ENCODE peak calls at places on chromosome 20, in ten cellular contexts. A, M, W, E, F, C, J, Z, P and B are unnamed samples.

GRCh38 chr20:61890210-61890609 is 175.5 kb downstream of the TAF4 start:
- DNase-seq in F (no peak), A (no peak), M (no peak), E (no peak), P (no peak), W (no peak), J (no peak), Z (no peak), C (no peak), B (no peak)

GRCh38 chr20:10398834-10399369 is 35.1 kb downstream of the MKKS start:
- DNase-seq in M (no peak), Z (no peak), J (no peak), A (no peak), E (no peak), P (no peak), F (no peak), W (no peak), C (no peak), B (no peak)

GRCh38 chr20:1671891-1672669 is 14.5 kb upstream of the SIRPG start:
- DNase-seq in E (no peak), Z (no peak), W (no peak), P (no peak), J (no peak), C (no peak), A (no peak), M (no peak), F (no peak), B (no peak)

GRCh38 chr20:44955270-44955669 is 4.9 kb downstream of the TOMM34 start:
- DNase-seq in J (no peak), C (no peak), P (no peak), A (no peak), E (no peak), W (no peak), M (no peak), F (no peak), Z (no peak), B (no peak)

GRCh38 chr20:23193985-23194384 is 107.9 kb upstream of the CD93 start:
- DNase-seq in E (no peak), A (no peak), W (no peak), P (no peak), J (no peak), C (no peak), M (no peak), Z (no peak), F (no peak), B (peak; percentile 21)

GRCh38 chr20:34921436-34921835 is 34.2 kb downstream of the GSS start:
- DNase-seq in Z (no peak), F (no peak), P (no peak), M (no peak), W (no peak), C (peak; percentile 35), J (no peak), A (no peak), E (no peak), B (no peak)

GRCh38 chr20:40275738-40276137 is 413.3 kb downstream of the MAFB start:
- DNase-seq in M (no peak), J (no peak), E (no peak), W (no peak), A (peak; percentile 48), P (no peak), F (no peak), C (no peak), Z (no peak), B (no peak)

GRCh38 chr20:18287546-18287914 is 797 bp upstream of the ZNF133 start:
- DNase-seq in Z (no peak), E (no peak), M (no peak), J (peak; percentile 18), P (no peak), A (peak; percentile 34), W (no peak), F (no peak), C (no peak), B (no peak)

GRCh38 chr20:56400001-56400640 is 7.7 kb downstream of the CSTF1 start:
- DNase-seq in F (peak; percentile 77), E (peak; percentile 47), W (peak; percentile 84), M (peak; percentile 52), A (peak; percentile 56), J (no peak), C (peak; percentile 89), P (no peak), Z (peak; percentile 34), B (no peak)

GRCh38 chr20:38129248-38129865 is 35.7 kb downstream of the TGM2 start:
- DNase-seq in A (no peak), P (no peak), C (no peak), W (no peak), J (no peak), Z (no peak), E (no peak), M (no peak), F (no peak), B (no peak)

GRCh38 chr20:56328861-56329260 is 29.9 kb upstream of the FAM210B start:
- DNase-seq in J (no peak), E (no peak), Z (peak; percentile 17), M (no peak), W (peak; percentile 10), F (peak; percentile 29), A (no peak), C (peak; percentile 13), P (no peak), B (no peak)

GRCh38 chr20:4166726-4167035 is 151.3 kb upstream of the RNF24 start:
- DNase-seq in A (no peak), Z (no peak), C (no peak), F (no peak), J (no peak), M (no peak), E (no peak), P (no peak), W (no peak), B (no peak)
- H3K4me3 ChIP-seq in A (no peak overlapping the region), Z (no peak overlapping the region), C (no peak overlapping the region), F (no peak overlapping the region), J (no peak overlapping the region), M (no peak overlapping the region), E (no peak overlapping the region), P (no peak overlapping the region), W (no peak overlapping the region), B (no peak overlapping the region)

GRCh38 chr20:62973033-62973745 is 20.7 kb downstream of the SLC17A9 start:
- DNase-seq in A (no peak), E (no peak), Z (no peak), C (no peak), W (no peak), F (no peak), J (no peak), M (no peak), P (no peak), B (no peak)

GRCh38 chr20:62969939-62970306 is 17.4 kb downstream of the SLC17A9 start:
- DNase-seq in F (no peak), C (no peak), Z (no peak), M (no peak), J (no peak), W (no peak), E (no peak), P (no peak), A (no peak), B (no peak)

GRCh38 chr20:62970307-62971210 is 18.1 kb downstream of the SLC17A9 start:
- DNase-seq in C (no peak), J (no peak), F (no peak), W (no peak), P (no peak), E (no peak), Z (peak; percentile 32), A (no peak), M (no peak), B (no peak)

GRCh38 chr20:62971211-62971949 is 18.9 kb downstream of the SLC17A9 start:
- DNase-seq in P (no peak), E (no peak), A (no peak), W (no peak), M (no peak), Z (no peak), F (no peak), J (no peak), C (no peak), B (no peak)

DNA sequence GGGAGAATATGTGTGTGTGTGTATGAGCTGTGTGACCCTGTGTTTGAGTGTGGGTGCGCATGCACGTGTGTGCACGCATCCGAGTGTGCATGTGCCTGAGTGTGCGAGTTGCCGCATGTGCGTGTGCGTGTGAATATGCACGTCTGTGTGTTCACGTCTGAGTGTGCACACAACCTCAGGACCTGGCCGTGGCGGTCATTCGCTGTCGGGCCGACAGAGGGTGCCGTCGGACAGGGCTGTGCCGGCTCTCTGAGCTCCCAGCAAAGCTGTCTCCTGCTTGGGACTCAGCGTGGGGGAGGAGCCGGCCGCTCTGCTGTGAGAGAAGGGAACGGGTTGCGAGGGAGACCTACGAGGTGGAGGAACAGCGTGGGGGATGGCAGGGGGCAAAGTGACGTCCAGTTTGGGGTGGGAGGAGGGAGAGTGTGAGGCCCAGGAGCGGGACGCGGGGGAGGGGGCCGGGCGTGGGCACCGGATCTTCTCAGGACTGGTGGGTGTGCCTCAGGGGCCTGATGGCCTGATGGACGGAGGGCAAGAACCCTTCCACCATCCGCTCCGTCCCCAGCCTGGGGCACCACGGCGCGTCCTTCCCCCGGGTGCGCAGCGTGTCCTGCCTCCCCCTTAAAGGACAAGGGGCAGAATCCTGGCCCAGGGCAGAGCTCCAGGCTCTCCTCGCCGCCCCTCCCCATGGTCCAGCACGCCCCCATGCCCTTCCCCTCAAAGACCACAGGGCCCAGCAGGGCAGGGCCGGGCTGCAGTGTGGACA is 19.9 kb downstream of the SLC17A9 start:
- DNase-seq in Z (peak; percentile 86), F (peak; percentile 68), E (peak; percentile 72), C (peak; percentile 78), J (peak; percentile 84), P (peak; percentile 85), M (peak; percentile 83), A (peak; percentile 96), W (peak; percentile 70), B (no peak)
- H3K4me3 ChIP-seq in Z (no peak overlapping the region), F (peak overlapping the region; percentile 12), E (peak overlapping the region; percentile 21), C (peak overlapping the region; percentile 10), J (peak overlapping the region; percentile 59), P (peak overlapping the region; percentile 61), M (no peak overlapping the region), A (peak overlapping the region; percentile 51), W (peak overlapping the region; percentile 7), B (peak overlapping the region; percentile 26)

DNA sequence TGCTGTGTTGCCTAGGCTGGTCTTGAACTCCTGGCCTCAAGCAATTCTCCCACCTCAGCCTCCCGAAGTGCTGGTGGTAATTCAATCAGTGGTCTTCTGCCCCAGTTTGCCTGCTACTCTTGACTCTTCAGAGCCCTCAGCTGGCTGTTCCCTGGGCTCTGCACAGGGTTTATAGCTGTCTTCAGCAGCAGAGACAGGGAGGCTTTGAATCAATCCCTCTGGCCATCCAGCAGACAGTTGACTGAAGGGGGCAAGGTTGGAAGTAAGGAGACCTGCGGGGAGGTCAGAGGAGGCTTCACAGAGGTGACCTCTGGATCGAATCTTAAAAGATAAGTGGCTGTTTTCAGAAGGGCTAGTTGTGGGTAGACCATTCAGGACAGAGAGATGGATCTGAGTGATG is 26.0 kb upstream of the KIF3B start:
- DNase-seq in C (no peak), P (no peak), W (no peak), F (no peak), E (no peak), A (no peak), Z (no peak), M (no peak), J (no peak), B (no peak)
- H3K4me3 ChIP-seq in C (no peak overlapping the region), P (no peak overlapping the region), W (no peak overlapping the region), F (no peak overlapping the region), E (no peak overlapping the region), A (no peak overlapping the region), Z (no peak overlapping the region), M (no peak overlapping the region), J (no peak overlapping the region), B (no peak overlapping the region)

DNA sequence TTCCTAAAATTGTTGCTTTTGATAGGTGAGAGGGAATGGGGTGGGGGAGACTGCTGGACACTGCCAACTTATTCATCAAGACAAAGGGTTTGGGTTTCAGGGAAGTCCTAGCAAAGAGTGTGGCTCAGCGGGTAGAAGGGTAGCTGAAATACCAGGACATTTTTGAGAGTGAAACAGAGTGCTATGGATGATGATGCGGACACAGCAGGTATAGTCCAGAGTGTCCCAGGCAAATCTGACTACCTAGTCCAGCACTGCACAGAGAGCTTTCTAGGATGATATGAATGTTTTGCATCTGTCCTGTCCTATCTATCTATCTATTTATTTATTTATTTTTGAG is 154.3 kb downstream of the BCAS1 start:
- DNase-seq in F (no peak), C (no peak), J (no peak), P (no peak), M (no peak), W (no peak), Z (no peak), A (no peak), E (no peak), B (no peak)
- H3K4me3 ChIP-seq in F (no peak overlapping the region), C (no peak overlapping the region), J (peak overlapping the region; percentile 74), P (peak overlapping the region; percentile 71), M (no peak overlapping the region), W (peak overlapping the region; percentile 9), Z (peak overlapping the region; percentile 51), A (peak overlapping the region; percentile 75), E (peak overlapping the region; percentile 67), B (no peak overlapping the region)